ENCODE peak calls at places on chromosome 18, in eight cellular contexts. I is AG10803, Y is skeletal muscle cell, M is cardiac fibroblast, T is MM.1S, U is tibial nerve, W is mucosa of descending colon, R is mesendoderm. D is an unnamed sample.

GRCh38 chr18:49869354-49869753 is 56.0 kb upstream of the ACAA2 start:
- DNase-seq in Y (no peak), M (no peak), I (no peak), W (no peak), R (no peak), U (no peak), T (no peak), D (no peak)

GRCh38 chr18:62388855-62389760 is 64.0 kb downstream of the TNFRSF11A start:
- DNase-seq in U (no peak), Y (no peak), W (no peak), I (peak), T (no peak), M (peak), R (no peak), D (no peak)

GRCh38 chr18:13530879-13531387 is 195.4 kb downstream of the FAM210A start:
- DNase-seq in M (peak), T (peak), R (peak), Y (peak), U (peak), W (peak), I (peak), D (peak)

GRCh38 chr18:13191779-13192178 is 26.8 kb upstream of the LDLRAD4 start:
- DNase-seq in W (no peak), T (no peak), R (peak), Y (no peak), M (no peak), U (no peak), I (no peak), D (peak)

GRCh38 chr18:24076950-24077349 is 61.9 kb upstream of the CABYR start:
- DNase-seq in I (no peak), M (no peak), R (no peak), Y (no peak), W (no peak), T (no peak), U (no peak), D (no peak)

GRCh38 chr18:56447972-56448371 is 190.4 kb downstream of the TXNL1 start:
- DNase-seq in T (no peak), R (no peak), I (peak), M (no peak), Y (no peak), W (no peak), U (no peak), D (no peak)

GRCh38 chr18:3983351-3983969 is 471.6 kb downstream of the DLGAP1 start:
- DNase-seq in Y (peak), I (peak), M (peak), R (no peak), W (no peak), U (no peak), T (no peak), D (no peak)

GRCh38 chr18:11817229-11817628 is 34.0 kb upstream of the CHMP1B start:
- DNase-seq in Y (no peak), W (no peak), I (no peak), R (no peak), M (no peak), U (no peak), T (no peak), D (no peak)

GRCh38 chr18:59155140-59155539 is 15.5 kb downstream of the SEC11C start:
- DNase-seq in U (no peak), W (no peak), R (no peak), I (peak), Y (no peak), T (no peak), M (peak), D (peak)

GRCh38 chr18:6737833-6738232 is 8.3 kb downstream of the ARHGAP28 start:
- DNase-seq in R (no peak), W (no peak), Y (no peak), M (no peak), T (no peak), U (no peak), I (no peak), D (no peak)

GRCh38 chr18:38751897-38752296 is 1186.3 kb upstream of the CELF4 start:
- DNase-seq in M (no peak), U (no peak), I (no peak), R (no peak), W (no peak), T (no peak), Y (peak), D (no peak)

GRCh38 chr18:34261865-34262780 is 37.4 kb upstream of the NOL4 start:
- DNase-seq in U (no peak), Y (no peak), I (no peak), W (no peak), T (no peak), M (no peak), R (no peak), D (no peak)

GRCh38 chr18:23330423-23330822 is 122.7 kb upstream of the RIOK3 start:
- DNase-seq in T (no peak), I (no peak), M (no peak), U (no peak), W (no peak), Y (no peak), R (no peak), D (no peak)

GRCh38 chr18:34871435-34871834 is 161.3 kb downstream of the DTNA start:
- DNase-seq in W (no peak), T (no peak), R (no peak), U (no peak), I (no peak), M (peak), Y (no peak), D (no peak)

GRCh38 chr18:11548367-11548766 is 61.0 kb upstream of the SLC35G4 start:
- DNase-seq in T (no peak), U (no peak), I (no peak), W (no peak), R (no peak), Y (no peak), M (no peak), D (no peak)

GRCh38 chr18:9135912-9136314 is 668 bp upstream of the ANKRD12 start:
- DNase-seq in Y (no peak), T (peak), R (peak), W (peak), M (no peak), I (no peak), U (no peak), D (peak)

GRCh38 chr18:51278045-51278649 is 80.7 kb upstream of the MEX3C start:
- DNase-seq in W (peak), U (no peak), R (peak), T (peak), Y (no peak), I (no peak), M (peak), D (no peak)

DNA sequence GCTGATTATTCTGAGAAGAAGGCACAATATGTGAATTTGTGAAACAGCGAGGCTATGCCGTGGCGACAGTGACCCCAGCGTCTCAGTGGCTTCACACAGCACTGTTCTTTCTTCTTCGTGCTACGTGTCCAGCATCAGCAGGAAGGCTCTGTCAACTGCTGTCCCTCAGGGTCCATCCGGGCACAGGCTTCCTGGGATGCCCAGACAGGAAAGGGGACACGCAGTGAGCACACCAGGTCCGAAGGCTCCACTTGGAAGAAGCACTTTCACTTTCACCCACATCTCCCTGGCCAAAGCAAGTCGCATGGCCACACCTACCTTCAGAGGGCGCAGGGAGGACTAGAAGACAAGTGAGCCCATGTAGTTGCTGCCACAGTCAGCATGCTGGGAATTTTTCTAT is 47.3 kb downstream of the PTGR3 start:
- DNase-seq in M (peak), W (peak), Y (no peak), I (peak), R (peak), T (no peak), U (peak), D (peak)
- H3K4me3 ChIP-seq in M (peak), W (no peak), Y (no peak), I (peak), R (no peak), T (no peak), U (peak), D (peak)

DNA sequence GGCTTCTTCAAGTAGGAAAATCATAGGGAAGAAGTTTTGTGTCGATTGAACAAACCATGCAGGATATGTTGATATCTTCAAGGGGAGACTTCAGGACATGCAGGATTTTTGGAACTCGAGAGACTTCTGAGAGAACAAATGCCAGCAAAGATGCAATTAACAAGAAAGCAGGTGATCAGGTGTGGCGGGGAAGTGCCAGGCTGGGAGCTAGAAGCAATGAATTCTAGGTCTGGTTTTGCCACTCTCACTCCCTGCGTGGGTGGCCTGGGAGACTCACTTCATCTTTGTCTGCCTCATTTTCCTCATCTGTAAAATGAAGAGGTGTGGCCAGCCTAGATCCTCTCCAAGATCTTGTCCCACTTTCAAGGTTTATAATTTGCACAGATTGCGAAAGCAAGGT is 3.1 kb downstream of the SERPINB5 start:
- DNase-seq in R (no peak), M (no peak), Y (no peak), I (no peak), T (no peak), U (no peak), W (no peak), D (no peak)
- H3K4me3 ChIP-seq in R (no peak), M (no peak), Y (no peak), I (no peak), T (no peak), U (no peak), W (no peak), D (no peak)

GRCh38 chr18:77035380-77035779 is 97.2 kb downstream of the MBP start:
- DNase-seq in R (no peak), I (no peak), W (no peak), T (no peak), Y (no peak), U (no peak), M (no peak), D (no peak)
- H3K4me3 ChIP-seq in R (no peak), I (no peak), W (no peak), T (no peak), Y (no peak), U (no peak), M (no peak), D (no peak)

DNA sequence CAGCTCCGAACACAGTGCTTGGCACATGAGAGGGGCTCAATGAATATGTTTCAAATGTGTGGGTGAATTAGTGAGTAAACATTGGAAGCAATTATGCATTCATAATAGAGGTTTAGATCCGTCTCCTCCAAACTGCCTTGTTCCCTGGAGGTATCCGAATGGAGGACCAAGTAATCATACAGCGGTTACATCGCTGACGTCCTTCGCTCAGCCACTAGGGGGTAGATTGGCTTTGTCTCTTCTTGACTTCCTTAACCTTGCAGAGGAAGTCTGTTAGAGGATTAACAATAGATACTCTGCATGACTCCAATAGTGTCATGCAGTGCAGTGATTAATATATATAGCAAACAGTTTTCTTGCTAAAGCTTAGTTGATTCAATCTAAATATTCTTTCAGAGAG is 517.0 kb downstream of the PTPRM start:
- DNase-seq in Y (peak), R (peak), M (peak), U (peak), I (peak), W (peak), T (peak), D (no peak)
- H3K4me3 ChIP-seq in Y (no peak), R (no peak), M (no peak), U (no peak), I (no peak), W (no peak), T (no peak), D (no peak)

DNA sequence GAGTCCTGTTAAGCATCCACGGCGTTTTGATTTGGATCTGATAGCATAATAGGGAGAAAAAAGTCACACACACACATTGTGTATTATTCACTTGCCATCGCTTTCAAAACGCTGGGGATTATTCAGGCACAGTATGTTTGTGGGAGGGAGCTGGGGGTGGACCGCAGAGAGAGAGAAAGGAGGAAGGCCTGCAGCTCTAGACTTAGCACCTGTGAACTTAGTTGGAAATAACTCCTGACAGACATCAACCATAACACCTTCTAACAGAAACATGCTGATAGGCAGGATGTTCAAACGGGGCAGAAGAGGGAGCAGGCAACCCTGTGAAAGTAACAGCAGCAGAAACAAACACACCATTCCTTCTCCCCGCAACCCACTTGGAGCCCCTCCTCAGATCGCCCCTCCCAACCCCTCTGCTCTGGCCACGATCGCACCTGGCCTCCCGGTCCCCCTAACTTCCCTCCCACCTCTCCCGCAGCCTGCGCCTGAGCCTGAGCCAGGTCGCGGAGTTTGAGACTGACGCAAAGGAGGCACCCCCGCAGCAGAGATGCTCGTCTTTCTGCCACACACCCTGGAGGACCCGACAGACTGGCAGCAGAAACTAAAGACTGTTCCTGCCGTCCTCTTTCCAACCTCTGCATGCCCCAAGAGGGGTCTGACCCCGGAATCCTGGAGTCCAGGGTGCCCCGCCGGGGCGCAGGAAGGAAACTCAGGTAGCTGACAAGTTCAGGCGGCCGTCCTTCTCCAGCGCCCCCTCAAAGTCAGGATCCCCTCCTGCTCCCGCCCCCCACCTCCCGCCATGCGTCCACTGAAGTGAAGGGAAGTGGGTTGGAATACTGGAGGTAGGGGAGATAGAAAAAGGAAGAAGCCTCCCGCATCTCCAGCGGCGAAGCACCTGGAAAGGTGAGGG is 738 bp downstream of the CHST9 start:
- DNase-seq in U (no peak), R (peak), W (no peak), T (peak), Y (no peak), I (no peak), M (no peak), D (no peak)
- H3K4me3 ChIP-seq in U (peak), R (peak), W (no peak), T (peak), Y (no peak), I (no peak), M (no peak), D (no peak)

GRCh38 chr18:70243545-70243944 is 38.1 kb upstream of the RTTN start:
- DNase-seq in T (no peak), Y (no peak), U (no peak), I (no peak), R (no peak), M (no peak), W (no peak), D (no peak)
- H3K4me3 ChIP-seq in T (no peak), Y (no peak), U (no peak), I (no peak), R (no peak), M (no peak), W (no peak), D (no peak)